ENCODE peak calls at places on chromosome 17, in nine cellular contexts. One of them, this sample, is unnamed.

GRCh38 chr17:14784997-14785696 is 480.0 kb downstream of the PMP22 start:
- DNase-seq in activated effector memory CD4-positive, alpha-beta T cell treated with anti-CD3 and anti-CD28 coated beads, Interleukin-2, amount 50 U/mL, for 16 hours: peak
- DNase-seq in right cardiac atrium: no peak
- DNase-seq in NCI-H460: no peak
- DNase-seq in EH: no peak
- DNase-seq in NCI-H774: no peak
- DNase-seq in RWPE1: no peak
- DNase-seq in GM23338: peak
- DNase-seq in stimulated activated CD8-positive, alpha-beta memory T cell treated with anti-CD3 and anti-CD28 coated beads, Interleukin-15, amount 100 ng/mL, for 4 hours: no peak
- DNase-seq in this sample: no peak

GRCh38 chr17:77685881-77686486 is 272.5 kb upstream of the TNRC6C start:
- DNase-seq in activated effector memory CD4-positive, alpha-beta T cell treated with anti-CD3 and anti-CD28 coated beads, Interleukin-2, amount 50 U/mL, for 16 hours: peak
- DNase-seq in right cardiac atrium: no peak
- DNase-seq in NCI-H460: no peak
- DNase-seq in EH: no peak
- DNase-seq in NCI-H774: no peak
- DNase-seq in RWPE1: no peak
- DNase-seq in GM23338: no peak
- DNase-seq in stimulated activated CD8-positive, alpha-beta memory T cell treated with anti-CD3 and anti-CD28 coated beads, Interleukin-15, amount 100 ng/mL, for 4 hours: no peak
- DNase-seq in this sample: no peak

GRCh38 chr17:77535435-77535834 is 394.7 kb downstream of the SEC14L1 start:
- DNase-seq in activated effector memory CD4-positive, alpha-beta T cell treated with anti-CD3 and anti-CD28 coated beads, Interleukin-2, amount 50 U/mL, for 16 hours: peak
- DNase-seq in right cardiac atrium: peak
- DNase-seq in NCI-H460: no peak
- DNase-seq in EH: no peak
- DNase-seq in NCI-H774: no peak
- DNase-seq in RWPE1: no peak
- DNase-seq in GM23338: no peak
- DNase-seq in stimulated activated CD8-positive, alpha-beta memory T cell treated with anti-CD3 and anti-CD28 coated beads, Interleukin-15, amount 100 ng/mL, for 4 hours: no peak
- DNase-seq in this sample: no peak

GRCh38 chr17:49241763-49242312 is 11.3 kb upstream of the PHOSPHO1 start:
- DNase-seq in activated effector memory CD4-positive, alpha-beta T cell treated with anti-CD3 and anti-CD28 coated beads, Interleukin-2, amount 50 U/mL, for 16 hours: no peak
- DNase-seq in right cardiac atrium: no peak
- DNase-seq in NCI-H460: no peak
- DNase-seq in EH: no peak
- DNase-seq in NCI-H774: no peak
- DNase-seq in RWPE1: no peak
- DNase-seq in GM23338: no peak
- DNase-seq in stimulated activated CD8-positive, alpha-beta memory T cell treated with anti-CD3 and anti-CD28 coated beads, Interleukin-15, amount 100 ng/mL, for 4 hours: no peak
- DNase-seq in this sample: no peak

GRCh38 chr17:3730881-3731429 is 7.3 kb downstream of the HASPIN start:
- DNase-seq in activated effector memory CD4-positive, alpha-beta T cell treated with anti-CD3 and anti-CD28 coated beads, Interleukin-2, amount 50 U/mL, for 16 hours: no peak
- DNase-seq in right cardiac atrium: no peak
- DNase-seq in NCI-H460: no peak
- DNase-seq in EH: peak
- DNase-seq in NCI-H774: no peak
- DNase-seq in RWPE1: no peak
- DNase-seq in GM23338: no peak
- DNase-seq in stimulated activated CD8-positive, alpha-beta memory T cell treated with anti-CD3 and anti-CD28 coated beads, Interleukin-15, amount 100 ng/mL, for 4 hours: no peak
- DNase-seq in this sample: no peak

GRCh38 chr17:75246404-75246803 is 15.0 kb downstream of the GGA3 start:
- DNase-seq in activated effector memory CD4-positive, alpha-beta T cell treated with anti-CD3 and anti-CD28 coated beads, Interleukin-2, amount 50 U/mL, for 16 hours: no peak
- DNase-seq in right cardiac atrium: no peak
- DNase-seq in NCI-H460: no peak
- DNase-seq in EH: no peak
- DNase-seq in NCI-H774: no peak
- DNase-seq in RWPE1: no peak
- DNase-seq in GM23338: no peak
- DNase-seq in stimulated activated CD8-positive, alpha-beta memory T cell treated with anti-CD3 and anti-CD28 coated beads, Interleukin-15, amount 100 ng/mL, for 4 hours: no peak
- DNase-seq in this sample: no peak

GRCh38 chr17:44872131-44872768 is 24.6 kb downstream of the HIGD1B start:
- DNase-seq in activated effector memory CD4-positive, alpha-beta T cell treated with anti-CD3 and anti-CD28 coated beads, Interleukin-2, amount 50 U/mL, for 16 hours: no peak
- DNase-seq in right cardiac atrium: peak
- DNase-seq in NCI-H460: no peak
- DNase-seq in EH: no peak
- DNase-seq in NCI-H774: peak
- DNase-seq in RWPE1: no peak
- DNase-seq in GM23338: no peak
- DNase-seq in stimulated activated CD8-positive, alpha-beta memory T cell treated with anti-CD3 and anti-CD28 coated beads, Interleukin-15, amount 100 ng/mL, for 4 hours: no peak
- DNase-seq in this sample: no peak

GRCh38 chr17:79949646-79950292 is 85.9 kb downstream of the TBC1D16 start:
- DNase-seq in activated effector memory CD4-positive, alpha-beta T cell treated with anti-CD3 and anti-CD28 coated beads, Interleukin-2, amount 50 U/mL, for 16 hours: peak
- DNase-seq in right cardiac atrium: peak
- DNase-seq in NCI-H460: no peak
- DNase-seq in EH: no peak
- DNase-seq in NCI-H774: no peak
- DNase-seq in RWPE1: no peak
- DNase-seq in GM23338: peak
- DNase-seq in stimulated activated CD8-positive, alpha-beta memory T cell treated with anti-CD3 and anti-CD28 coated beads, Interleukin-15, amount 100 ng/mL, for 4 hours: no peak
- DNase-seq in this sample: no peak

GRCh38 chr17:40952675-40953074 is 14.1 kb downstream of the KRT39 start:
- DNase-seq in activated effector memory CD4-positive, alpha-beta T cell treated with anti-CD3 and anti-CD28 coated beads, Interleukin-2, amount 50 U/mL, for 16 hours: no peak
- DNase-seq in right cardiac atrium: no peak
- DNase-seq in NCI-H460: no peak
- DNase-seq in EH: peak
- DNase-seq in NCI-H774: no peak
- DNase-seq in RWPE1: peak
- DNase-seq in GM23338: no peak
- DNase-seq in stimulated activated CD8-positive, alpha-beta memory T cell treated with anti-CD3 and anti-CD28 coated beads, Interleukin-15, amount 100 ng/mL, for 4 hours: no peak
- DNase-seq in this sample: no peak

GRCh38 chr17:57404807-57405485 is 148.6 kb downstream of the MSI2 start:
- DNase-seq in activated effector memory CD4-positive, alpha-beta T cell treated with anti-CD3 and anti-CD28 coated beads, Interleukin-2, amount 50 U/mL, for 16 hours: no peak
- DNase-seq in right cardiac atrium: no peak
- DNase-seq in NCI-H460: no peak
- DNase-seq in EH: no peak
- DNase-seq in NCI-H774: no peak
- DNase-seq in RWPE1: no peak
- DNase-seq in GM23338: no peak
- DNase-seq in stimulated activated CD8-positive, alpha-beta memory T cell treated with anti-CD3 and anti-CD28 coated beads, Interleukin-15, amount 100 ng/mL, for 4 hours: no peak
- DNase-seq in this sample: no peak

GRCh38 chr17:82775033-82775823 is 23.4 kb downstream of the TBCD start:
- DNase-seq in activated effector memory CD4-positive, alpha-beta T cell treated with anti-CD3 and anti-CD28 coated beads, Interleukin-2, amount 50 U/mL, for 16 hours: peak
- DNase-seq in right cardiac atrium: peak
- DNase-seq in NCI-H460: peak
- DNase-seq in EH: peak
- DNase-seq in NCI-H774: peak
- DNase-seq in RWPE1: peak
- DNase-seq in GM23338: peak
- DNase-seq in stimulated activated CD8-positive, alpha-beta memory T cell treated with anti-CD3 and anti-CD28 coated beads, Interleukin-15, amount 100 ng/mL, for 4 hours: no peak
- DNase-seq in this sample: peak

GRCh38 chr17:7825206-7825980 is 8.6 kb upstream of the KDM6B start:
- DNase-seq in activated effector memory CD4-positive, alpha-beta T cell treated with anti-CD3 and anti-CD28 coated beads, Interleukin-2, amount 50 U/mL, for 16 hours: peak
- DNase-seq in right cardiac atrium: no peak
- DNase-seq in NCI-H460: peak
- DNase-seq in EH: peak
- DNase-seq in NCI-H774: no peak
- DNase-seq in RWPE1: no peak
- DNase-seq in GM23338: no peak
- DNase-seq in stimulated activated CD8-positive, alpha-beta memory T cell treated with anti-CD3 and anti-CD28 coated beads, Interleukin-15, amount 100 ng/mL, for 4 hours: no peak
- DNase-seq in this sample: no peak

GRCh38 chr17:58210922-58211321 is 8.1 kb downstream of the MKS1 start:
- DNase-seq in activated effector memory CD4-positive, alpha-beta T cell treated with anti-CD3 and anti-CD28 coated beads, Interleukin-2, amount 50 U/mL, for 16 hours: no peak
- DNase-seq in right cardiac atrium: no peak
- DNase-seq in NCI-H460: no peak
- DNase-seq in EH: no peak
- DNase-seq in NCI-H774: no peak
- DNase-seq in RWPE1: no peak
- DNase-seq in GM23338: peak
- DNase-seq in stimulated activated CD8-positive, alpha-beta memory T cell treated with anti-CD3 and anti-CD28 coated beads, Interleukin-15, amount 100 ng/mL, for 4 hours: no peak
- DNase-seq in this sample: no peak

GRCh38 chr17:82015311-82015971 is 7.2 kb downstream of the CENPX start:
- DNase-seq in activated effector memory CD4-positive, alpha-beta T cell treated with anti-CD3 and anti-CD28 coated beads, Interleukin-2, amount 50 U/mL, for 16 hours: no peak
- DNase-seq in right cardiac atrium: no peak
- DNase-seq in NCI-H460: no peak
- DNase-seq in EH: no peak
- DNase-seq in NCI-H774: no peak
- DNase-seq in RWPE1: no peak
- DNase-seq in GM23338: no peak
- DNase-seq in stimulated activated CD8-positive, alpha-beta memory T cell treated with anti-CD3 and anti-CD28 coated beads, Interleukin-15, amount 100 ng/mL, for 4 hours: no peak
- DNase-seq in this sample: no peak

GRCh38 chr17:40778466-40778865 is 3.9 kb downstream of the KRT27 start:
- DNase-seq in activated effector memory CD4-positive, alpha-beta T cell treated with anti-CD3 and anti-CD28 coated beads, Interleukin-2, amount 50 U/mL, for 16 hours: no peak
- DNase-seq in right cardiac atrium: no peak
- DNase-seq in NCI-H460: no peak
- DNase-seq in EH: no peak
- DNase-seq in NCI-H774: no peak
- DNase-seq in RWPE1: peak
- DNase-seq in GM23338: no peak
- DNase-seq in stimulated activated CD8-positive, alpha-beta memory T cell treated with anti-CD3 and anti-CD28 coated beads, Interleukin-15, amount 100 ng/mL, for 4 hours: no peak
- DNase-seq in this sample: no peak

GRCh38 chr17:72850410-72850809 is 242.1 kb downstream of the SLC39A11 start:
- DNase-seq in activated effector memory CD4-positive, alpha-beta T cell treated with anti-CD3 and anti-CD28 coated beads, Interleukin-2, amount 50 U/mL, for 16 hours: no peak
- DNase-seq in right cardiac atrium: no peak
- DNase-seq in NCI-H460: peak
- DNase-seq in EH: peak
- DNase-seq in NCI-H774: no peak
- DNase-seq in RWPE1: peak
- DNase-seq in GM23338: no peak
- DNase-seq in stimulated activated CD8-positive, alpha-beta memory T cell treated with anti-CD3 and anti-CD28 coated beads, Interleukin-15, amount 100 ng/mL, for 4 hours: no peak
- DNase-seq in this sample: no peak

GRCh38 chr17:5562172-5562571 is 22.1 kb downstream of the NLRP1 start:
- DNase-seq in activated effector memory CD4-positive, alpha-beta T cell treated with anti-CD3 and anti-CD28 coated beads, Interleukin-2, amount 50 U/mL, for 16 hours: peak
- DNase-seq in right cardiac atrium: no peak
- DNase-seq in NCI-H460: no peak
- DNase-seq in EH: no peak
- DNase-seq in NCI-H774: no peak
- DNase-seq in RWPE1: no peak
- DNase-seq in GM23338: no peak
- DNase-seq in stimulated activated CD8-positive, alpha-beta memory T cell treated with anti-CD3 and anti-CD28 coated beads, Interleukin-15, amount 100 ng/mL, for 4 hours: no peak
- DNase-seq in this sample: no peak

GRCh38 chr17:29149431-29150064 is 30.6 kb downstream of the MYO18A start:
- DNase-seq in activated effector memory CD4-positive, alpha-beta T cell treated with anti-CD3 and anti-CD28 coated beads, Interleukin-2, amount 50 U/mL, for 16 hours: no peak
- DNase-seq in right cardiac atrium: peak
- DNase-seq in NCI-H460: no peak
- DNase-seq in EH: no peak
- DNase-seq in NCI-H774: no peak
- DNase-seq in RWPE1: no peak
- DNase-seq in GM23338: no peak
- DNase-seq in stimulated activated CD8-positive, alpha-beta memory T cell treated with anti-CD3 and anti-CD28 coated beads, Interleukin-15, amount 100 ng/mL, for 4 hours: no peak
- DNase-seq in this sample: peak

GRCh38 chr17:70320642-70321345 is 151.5 kb downstream of the KCNJ2 start:
- DNase-seq in activated effector memory CD4-positive, alpha-beta T cell treated with anti-CD3 and anti-CD28 coated beads, Interleukin-2, amount 50 U/mL, for 16 hours: no peak
- DNase-seq in right cardiac atrium: no peak
- DNase-seq in NCI-H460: no peak
- DNase-seq in EH: no peak
- DNase-seq in NCI-H774: no peak
- DNase-seq in RWPE1: no peak
- DNase-seq in GM23338: no peak
- DNase-seq in stimulated activated CD8-positive, alpha-beta memory T cell treated with anti-CD3 and anti-CD28 coated beads, Interleukin-15, amount 100 ng/mL, for 4 hours: no peak
- DNase-seq in this sample: no peak

GRCh38 chr17:59851431-59852375 is 41.0 kb downstream of the TUBD1 start:
- DNase-seq in activated effector memory CD4-positive, alpha-beta T cell treated with anti-CD3 and anti-CD28 coated beads, Interleukin-2, amount 50 U/mL, for 16 hours: peak
- DNase-seq in right cardiac atrium: no peak
- DNase-seq in NCI-H460: no peak
- DNase-seq in EH: peak
- DNase-seq in NCI-H774: no peak
- DNase-seq in RWPE1: no peak
- DNase-seq in GM23338: no peak
- DNase-seq in stimulated activated CD8-positive, alpha-beta memory T cell treated with anti-CD3 and anti-CD28 coated beads, Interleukin-15, amount 100 ng/mL, for 4 hours: no peak
- DNase-seq in this sample: peak

GRCh38 chr17:50060951-50061712 is 5.2 kb downstream of the ITGA3 start:
- DNase-seq in activated effector memory CD4-positive, alpha-beta T cell treated with anti-CD3 and anti-CD28 coated beads, Interleukin-2, amount 50 U/mL, for 16 hours: no peak
- DNase-seq in right cardiac atrium: peak
- DNase-seq in NCI-H460: no peak
- DNase-seq in EH: peak
- DNase-seq in NCI-H774: no peak
- DNase-seq in RWPE1: peak
- DNase-seq in GM23338: no peak
- DNase-seq in stimulated activated CD8-positive, alpha-beta memory T cell treated with anti-CD3 and anti-CD28 coated beads, Interleukin-15, amount 100 ng/mL, for 4 hours: no peak
- DNase-seq in this sample: peak

GRCh38 chr17:75033346-75034235 is 13.2 kb downstream of the ATP5PD start:
- DNase-seq in activated effector memory CD4-positive, alpha-beta T cell treated with anti-CD3 and anti-CD28 coated beads, Interleukin-2, amount 50 U/mL, for 16 hours: peak
- DNase-seq in right cardiac atrium: peak
- DNase-seq in NCI-H460: peak
- DNase-seq in EH: peak
- DNase-seq in NCI-H774: peak
- DNase-seq in RWPE1: peak
- DNase-seq in GM23338: peak
- DNase-seq in stimulated activated CD8-positive, alpha-beta memory T cell treated with anti-CD3 and anti-CD28 coated beads, Interleukin-15, amount 100 ng/mL, for 4 hours: peak
- DNase-seq in this sample: peak

GRCh38 chr17:45389354-45389753 is 43.3 kb downstream of the ARHGAP27 start:
- DNase-seq in activated effector memory CD4-positive, alpha-beta T cell treated with anti-CD3 and anti-CD28 coated beads, Interleukin-2, amount 50 U/mL, for 16 hours: no peak
- DNase-seq in right cardiac atrium: peak
- DNase-seq in NCI-H460: no peak
- DNase-seq in EH: no peak
- DNase-seq in NCI-H774: no peak
- DNase-seq in RWPE1: no peak
- DNase-seq in GM23338: no peak
- DNase-seq in stimulated activated CD8-positive, alpha-beta memory T cell treated with anti-CD3 and anti-CD28 coated beads, Interleukin-15, amount 100 ng/mL, for 4 hours: no peak
- DNase-seq in this sample: no peak

GRCh38 chr17:50710025-50710424 is 2.3 kb upstream of the ANKRD40 start:
- DNase-seq in activated effector memory CD4-positive, alpha-beta T cell treated with anti-CD3 and anti-CD28 coated beads, Interleukin-2, amount 50 U/mL, for 16 hours: no peak
- DNase-seq in right cardiac atrium: no peak
- DNase-seq in NCI-H460: no peak
- DNase-seq in EH: no peak
- DNase-seq in NCI-H774: no peak
- DNase-seq in RWPE1: no peak
- DNase-seq in GM23338: peak
- DNase-seq in stimulated activated CD8-positive, alpha-beta memory T cell treated with anti-CD3 and anti-CD28 coated beads, Interleukin-15, amount 100 ng/mL, for 4 hours: no peak
- DNase-seq in this sample: no peak

GRCh38 chr17:59853168-59853918 is 39.4 kb downstream of the TUBD1 start:
- DNase-seq in activated effector memory CD4-positive, alpha-beta T cell treated with anti-CD3 and anti-CD28 coated beads, Interleukin-2, amount 50 U/mL, for 16 hours: peak
- DNase-seq in right cardiac atrium: no peak
- DNase-seq in NCI-H460: no peak
- DNase-seq in EH: peak
- DNase-seq in NCI-H774: peak
- DNase-seq in RWPE1: peak
- DNase-seq in GM23338: peak
- DNase-seq in stimulated activated CD8-positive, alpha-beta memory T cell treated with anti-CD3 and anti-CD28 coated beads, Interleukin-15, amount 100 ng/mL, for 4 hours: no peak
- DNase-seq in this sample: no peak

GRCh38 chr17:34099859-34100258 is 155.2 kb upstream of the CCL2 start:
- DNase-seq in activated effector memory CD4-positive, alpha-beta T cell treated with anti-CD3 and anti-CD28 coated beads, Interleukin-2, amount 50 U/mL, for 16 hours: no peak
- DNase-seq in right cardiac atrium: no peak
- DNase-seq in NCI-H460: no peak
- DNase-seq in EH: no peak
- DNase-seq in NCI-H774: no peak
- DNase-seq in RWPE1: no peak
- DNase-seq in GM23338: peak
- DNase-seq in stimulated activated CD8-positive, alpha-beta memory T cell treated with anti-CD3 and anti-CD28 coated beads, Interleukin-15, amount 100 ng/mL, for 4 hours: no peak
- DNase-seq in this sample: no peak

GRCh38 chr17:42531455-42532354 is 4.3 kb upstream of the NAGLU start:
- DNase-seq in activated effector memory CD4-positive, alpha-beta T cell treated with anti-CD3 and anti-CD28 coated beads, Interleukin-2, amount 50 U/mL, for 16 hours: peak
- DNase-seq in right cardiac atrium: peak
- DNase-seq in NCI-H460: peak
- DNase-seq in EH: peak
- DNase-seq in NCI-H774: peak
- DNase-seq in RWPE1: no peak
- DNase-seq in GM23338: peak
- DNase-seq in stimulated activated CD8-positive, alpha-beta memory T cell treated with anti-CD3 and anti-CD28 coated beads, Interleukin-15, amount 100 ng/mL, for 4 hours: no peak
- DNase-seq in this sample: peak

GRCh38 chr17:49775546-49776260 is 11.8 kb upstream of the FAM117A start:
- DNase-seq in activated effector memory CD4-positive, alpha-beta T cell treated with anti-CD3 and anti-CD28 coated beads, Interleukin-2, amount 50 U/mL, for 16 hours: no peak
- DNase-seq in right cardiac atrium: peak
- DNase-seq in NCI-H460: no peak
- DNase-seq in EH: peak
- DNase-seq in NCI-H774: no peak
- DNase-seq in RWPE1: no peak
- DNase-seq in GM23338: peak
- DNase-seq in stimulated activated CD8-positive, alpha-beta memory T cell treated with anti-CD3 and anti-CD28 coated beads, Interleukin-15, amount 100 ng/mL, for 4 hours: no peak
- DNase-seq in this sample: peak

GRCh38 chr17:77346765-77347164 is 206.0 kb downstream of the SEC14L1 start:
- DNase-seq in activated effector memory CD4-positive, alpha-beta T cell treated with anti-CD3 and anti-CD28 coated beads, Interleukin-2, amount 50 U/mL, for 16 hours: no peak
- DNase-seq in right cardiac atrium: no peak
- DNase-seq in NCI-H460: no peak
- DNase-seq in EH: no peak
- DNase-seq in NCI-H774: no peak
- DNase-seq in RWPE1: no peak
- DNase-seq in GM23338: no peak
- DNase-seq in stimulated activated CD8-positive, alpha-beta memory T cell treated with anti-CD3 and anti-CD28 coated beads, Interleukin-15, amount 100 ng/mL, for 4 hours: no peak
- DNase-seq in this sample: peak

GRCh38 chr17:67520282-67520906 is 143.3 kb downstream of the PITPNC1 start:
- DNase-seq in activated effector memory CD4-positive, alpha-beta T cell treated with anti-CD3 and anti-CD28 coated beads, Interleukin-2, amount 50 U/mL, for 16 hours: no peak
- DNase-seq in right cardiac atrium: no peak
- DNase-seq in NCI-H460: no peak
- DNase-seq in EH: peak
- DNase-seq in NCI-H774: no peak
- DNase-seq in RWPE1: no peak
- DNase-seq in GM23338: no peak
- DNase-seq in stimulated activated CD8-positive, alpha-beta memory T cell treated with anti-CD3 and anti-CD28 coated beads, Interleukin-15, amount 100 ng/mL, for 4 hours: no peak
- DNase-seq in this sample: peak

GRCh38 chr17:80005360-80006338 is 30.0 kb downstream of the TBC1D16 start:
- DNase-seq in activated effector memory CD4-positive, alpha-beta T cell treated with anti-CD3 and anti-CD28 coated beads, Interleukin-2, amount 50 U/mL, for 16 hours: peak
- DNase-seq in right cardiac atrium: peak
- DNase-seq in NCI-H460: peak
- DNase-seq in EH: peak
- DNase-seq in NCI-H774: peak
- DNase-seq in RWPE1: peak
- DNase-seq in GM23338: peak
- DNase-seq in stimulated activated CD8-positive, alpha-beta memory T cell treated with anti-CD3 and anti-CD28 coated beads, Interleukin-15, amount 100 ng/mL, for 4 hours: peak
- DNase-seq in this sample: no peak